ENCODE peak calls at places on chromosomes 11 and 22, in six cellular contexts. H is fibroblast of pulmonary artery; T is endothelial cell; G is CD4-positive, alpha-beta T cell; N is GM13977; S is Caco-2. D is an unnamed sample.

GRCh38 chr22:37228106-37229011 is 15.7 kb downstream of the RAC2 start:
- DNase-seq in H (peak), S (no peak), G (peak), T (no peak), N (no peak), D (no peak)

GRCh38 chr11:13333456-13333957 is 55.9 kb downstream of the BMAL1 start:
- DNase-seq in N (no peak), G (no peak), S (peak), H (no peak), T (no peak), D (no peak)

GRCh38 chr22:16967453-16968217 is 40.4 kb downstream of the GAB4 start:
- DNase-seq in S (no peak), T (no peak), H (no peak), G (no peak), N (no peak), D (no peak)

GRCh38 chr11:94794287-94795168 is 26.4 kb downstream of the AMOTL1 start:
- DNase-seq in N (no peak), G (no peak), H (peak), T (no peak), S (no peak), D (peak)

GRCh38 chr22:48394787-48395620 is 1432.7 kb downstream of the BRD1 start:
- DNase-seq in G (no peak), N (no peak), S (no peak), T (no peak), H (no peak), D (no peak)

GRCh38 chr11:94449437-94449836 is 44.2 kb downstream of the MRE11 start:
- DNase-seq in G (no peak), T (no peak), S (peak), H (peak), N (no peak), D (peak)

GRCh38 chr11:100789500-100789899 is 102.4 kb downstream of the ARHGAP42 start:
- DNase-seq in N (no peak), H (no peak), T (no peak), S (no peak), G (no peak), D (no peak)

GRCh38 chr11:1205121-1205986 is 17.5 kb upstream of the MUC5B start:
- DNase-seq in T (no peak), S (no peak), G (no peak), N (no peak), H (no peak), D (no peak)

GRCh38 chr11:65611028-65611757 is 2.8 kb downstream of the MAP3K11 start:
- DNase-seq in H (peak), T (peak), S (no peak), N (no peak), G (no peak), D (no peak)

GRCh38 chr11:130068986-130069683 is 559 bp upstream of the APLP2 start:
- DNase-seq in G (peak), H (peak), S (no peak), T (peak), N (no peak), D (peak)

GRCh38 chr11:7872913-7873312 is 58.2 kb downstream of the OR10A6 start:
- DNase-seq in N (no peak), H (no peak), T (no peak), G (no peak), S (no peak), D (no peak)

GRCh38 chr11:12007769-12008737 is at the start of gene DKK3:
- DNase-seq in G (no peak), H (peak), T (peak), S (peak), N (peak), D (no peak)

GRCh38 chr22:26666035-26666338 is 8.6 kb downstream of the MIAT start:
- DNase-seq in H (no peak), S (no peak), N (no peak), T (no peak), G (no peak), D (no peak)

GRCh38 chr11:118287006-118287405 is 17.5 kb upstream of the CD3E start:
- DNase-seq in N (no peak), H (no peak), S (no peak), T (no peak), G (no peak), D (no peak)

GRCh38 chr11:118294053-118294452 is 10.5 kb upstream of the CD3E start:
- DNase-seq in T (no peak), H (no peak), S (no peak), G (no peak), N (no peak), D (no peak)

GRCh38 chr11:118289411-118289810 is 15.1 kb upstream of the CD3E start:
- DNase-seq in S (no peak), G (no peak), H (no peak), N (no peak), T (no peak), D (no peak)

GRCh38 chr11:118291453-118291852 is 13.1 kb upstream of the CD3E start:
- DNase-seq in T (no peak), N (no peak), H (peak), G (no peak), S (no peak), D (no peak)

DNA sequence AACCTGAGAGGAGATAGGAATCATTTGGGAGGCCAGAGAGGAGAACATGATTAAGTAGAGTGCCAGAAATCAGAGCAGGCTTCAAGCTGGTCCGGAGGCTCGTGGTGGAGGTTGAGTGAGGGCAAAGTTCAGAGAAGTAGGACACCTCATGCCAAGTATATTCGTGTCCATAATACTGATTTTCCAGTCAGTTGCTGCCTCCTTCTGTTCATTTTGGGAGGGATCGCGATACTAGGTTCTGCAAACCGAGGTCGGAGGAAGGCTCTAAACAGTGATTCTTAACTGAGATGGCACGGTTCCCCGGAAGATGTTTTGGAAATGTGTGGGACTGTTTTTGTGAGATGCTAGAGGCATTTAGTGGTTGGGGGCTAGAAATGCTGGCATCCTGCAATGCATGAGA is 13.6 kb upstream of the CD3E start:
- DNase-seq in T (peak), G (no peak), H (peak), S (peak), N (peak), D (no peak)
- TF ChIP-seq CTCF in T (no peak), G (peak), H (peak), S (peak), N (peak), D (no peak)

DNA sequence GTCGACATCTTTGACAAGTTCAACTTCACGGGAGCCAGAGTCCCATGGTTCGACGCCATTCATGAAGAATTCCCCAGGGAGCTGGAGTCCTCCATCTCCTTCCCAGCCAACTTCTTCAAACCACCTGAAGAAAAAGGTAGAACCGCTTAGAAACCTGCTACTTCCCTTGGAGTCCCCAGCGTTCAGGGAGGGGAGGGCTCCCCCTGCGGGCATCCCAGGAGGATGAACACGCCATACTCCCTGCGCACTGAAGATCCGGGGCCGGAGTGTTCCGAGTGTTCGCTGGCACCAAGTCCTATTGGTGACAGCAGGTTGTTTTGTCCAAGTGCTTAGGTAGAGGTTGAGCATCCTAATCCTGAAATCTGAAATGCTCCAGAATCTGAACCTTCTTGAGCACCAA is 51.7 kb upstream of the PRODH start:
- DNase-seq in G (no peak), S (peak), H (no peak), T (peak), N (peak), D (no peak)
- TF ChIP-seq CTCF in G (no peak), S (peak), H (peak), T (peak), N (peak), D (peak)

DNA sequence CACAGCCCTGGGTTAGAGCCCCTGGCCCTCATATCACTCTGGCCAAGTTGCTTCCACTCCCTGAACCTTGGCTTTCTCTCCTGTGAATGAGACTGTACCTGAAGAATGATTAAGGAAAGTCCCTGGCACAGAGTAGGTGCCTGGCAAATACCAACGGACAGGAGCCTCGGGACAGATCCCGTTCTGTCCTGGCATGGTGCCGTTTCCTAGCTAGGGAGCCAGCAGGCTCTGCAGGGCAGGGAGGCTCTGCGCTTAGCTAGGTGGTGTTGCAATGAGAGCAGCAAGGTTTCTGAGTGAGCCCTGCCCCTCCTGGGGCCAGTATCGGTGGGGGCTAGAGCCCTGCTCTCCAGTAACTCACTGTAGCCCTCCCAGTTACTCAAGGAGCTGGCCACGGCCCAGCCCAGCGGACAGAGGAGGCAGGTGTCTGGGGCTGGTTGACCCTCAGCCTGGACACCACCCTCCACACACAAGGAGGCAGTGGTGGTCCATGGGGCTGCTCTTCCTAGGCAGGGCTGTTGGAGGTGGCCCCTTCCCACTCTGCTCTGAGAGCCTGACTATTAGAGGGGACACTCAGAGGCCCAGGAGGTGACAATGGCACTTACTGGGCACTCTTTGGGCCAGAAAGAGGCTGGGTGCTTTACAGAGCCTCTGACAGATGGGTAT is 74.4 kb downstream of the NFAM1 start:
- DNase-seq in N (no peak), G (no peak), H (no peak), S (no peak), T (no peak), D (no peak)
- TF ChIP-seq CTCF in N (no peak), G (no peak), H (no peak), S (no peak), T (no peak), D (no peak)

GRCh38 chr11:36292311-36292722 is 3.1 kb upstream of the COMMD9 start:
- DNase-seq in S (peak), G (no peak), N (peak), T (peak), H (peak), D (no peak)
- TF ChIP-seq CTCF in S (peak), G (peak), N (peak), T (peak), H (peak), D (peak)

DNA sequence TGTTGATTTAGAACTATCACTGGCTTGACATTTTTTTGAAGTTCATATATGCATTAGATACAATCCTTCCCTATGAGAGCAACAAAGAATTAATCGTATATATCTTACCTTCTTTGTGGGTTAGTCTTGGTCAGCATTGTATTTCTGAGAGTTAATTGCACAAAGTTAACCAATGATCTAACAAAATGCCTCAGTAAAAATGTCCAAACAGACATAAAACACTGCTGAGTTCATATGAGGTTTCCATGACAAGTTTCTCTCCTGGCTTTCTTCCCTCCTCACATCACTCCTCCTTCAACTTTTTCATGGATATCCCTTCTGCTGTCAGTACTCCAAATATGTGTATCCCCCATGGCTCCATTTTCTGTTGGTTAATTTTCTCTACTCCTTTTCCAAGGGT is 9.0 kb downstream of the MAP6 start:
- DNase-seq in T (no peak), N (no peak), S (no peak), G (no peak), H (no peak), D (no peak)
- TF ChIP-seq CTCF in T (no peak), N (no peak), S (no peak), G (no peak), H (no peak), D (no peak)

DNA sequence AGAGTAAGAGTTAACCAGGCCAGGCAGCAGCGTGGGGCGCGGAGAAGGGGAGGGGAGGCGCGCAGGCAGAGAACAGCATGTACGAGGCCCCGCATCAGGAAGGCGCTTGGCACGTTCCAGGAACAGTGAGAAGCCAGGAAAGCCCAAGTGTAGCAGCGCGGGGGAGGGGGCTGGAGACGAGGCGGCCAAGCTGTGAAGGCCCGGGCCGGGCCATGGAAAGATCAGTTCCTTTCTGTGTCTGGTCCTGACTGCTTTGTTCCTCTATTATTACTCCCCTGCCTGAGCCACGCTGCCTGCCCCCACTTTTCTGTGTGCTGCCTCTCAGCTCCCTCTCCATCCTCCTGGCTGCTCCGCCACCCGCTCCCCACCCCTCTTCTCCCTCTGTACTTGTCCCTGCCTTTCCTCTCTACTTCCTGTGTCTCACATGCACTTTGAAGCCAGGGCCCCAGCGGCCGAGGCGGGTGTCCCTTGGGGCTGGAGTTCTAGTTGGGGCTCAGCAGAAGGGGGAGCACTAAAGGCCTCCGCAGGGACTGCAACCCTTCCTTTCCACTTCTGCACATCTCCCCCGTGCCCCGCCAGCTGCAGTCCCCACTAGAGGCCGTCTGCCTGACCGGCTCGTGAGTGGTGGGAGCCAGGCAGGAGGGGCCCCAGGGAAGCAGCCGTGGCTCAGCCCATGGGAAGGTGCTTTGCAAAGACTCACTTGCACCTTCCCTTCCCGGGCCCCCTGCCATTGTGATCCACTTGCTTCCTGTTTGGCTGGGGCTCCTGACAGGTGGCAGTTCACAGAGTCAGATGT is 63.7 kb downstream of the PRDM11 start:
- DNase-seq in S (no peak), N (peak), T (peak), G (no peak), H (peak), D (no peak)
- TF ChIP-seq CTCF in S (no peak), N (no peak), T (no peak), G (no peak), H (peak), D (no peak)

GRCh38 chr11:18632841-18633240 is 1.3 kb downstream of the SPTY2D1 start:
- DNase-seq in S (no peak), G (no peak), H (no peak), T (no peak), N (no peak), D (no peak)

GRCh38 chr11:18633256-18634139 is 644 bp downstream of the SPTY2D1 start:
- DNase-seq in H (peak), G (no peak), T (no peak), N (peak), S (no peak), D (no peak)

DNA sequence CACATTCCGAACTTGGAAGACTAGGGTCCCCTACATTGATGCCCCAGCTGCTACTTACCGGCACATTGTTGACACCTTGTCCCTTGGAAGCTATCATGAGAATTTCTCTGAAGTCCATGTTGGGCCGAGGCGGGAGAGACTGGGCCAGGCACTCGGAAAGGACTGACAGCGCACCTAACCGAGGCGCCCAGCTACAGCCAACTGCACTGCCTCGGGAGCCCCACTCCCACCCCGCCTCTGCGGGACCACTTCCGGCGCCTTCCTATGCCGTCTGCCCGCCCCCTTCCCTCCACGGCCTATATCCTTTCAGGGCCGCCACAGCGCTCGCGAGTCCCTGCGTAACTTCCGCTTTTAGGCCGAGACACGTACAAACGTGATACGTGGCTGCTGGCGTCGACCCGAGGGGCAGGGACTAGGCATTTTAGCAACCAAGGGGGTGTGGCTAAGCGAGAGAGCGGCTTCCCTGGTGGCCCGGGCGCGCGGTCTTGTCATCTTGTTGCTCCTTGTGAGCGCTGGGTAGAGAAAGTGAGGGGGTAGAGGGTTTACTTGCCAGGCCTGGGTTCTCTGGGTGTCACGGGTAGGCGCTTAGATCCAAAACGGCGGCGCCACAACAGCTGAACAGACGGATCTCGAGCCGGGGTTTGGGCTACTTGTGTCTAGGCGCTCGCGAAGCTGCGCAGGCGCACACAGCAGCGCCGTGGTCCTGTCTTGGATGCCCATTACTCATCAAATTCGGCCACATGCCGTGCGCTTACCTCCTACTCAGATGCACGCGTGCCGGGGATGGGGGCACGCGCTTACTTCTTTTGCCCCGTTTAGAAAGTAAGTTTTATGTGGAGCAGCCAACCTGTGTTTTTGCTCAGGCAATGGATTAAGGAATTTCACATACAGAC is at the start of gene SPTY2D1:
- DNase-seq in G (peak), H (peak), T (peak), N (peak), S (peak), D (peak)
- TF ChIP-seq CTCF in G (no peak), H (no peak), T (no peak), N (no peak), S (no peak), D (no peak)

GRCh38 chr11:32430586-32431357 is 4.6 kb downstream of the WT1 start:
- DNase-seq in T (peak), H (peak), N (peak), G (no peak), S (no peak), D (no peak)
- TF ChIP-seq CTCF in T (no peak), H (peak), N (no peak), G (no peak), S (no peak), D (peak)